ENCODE peak calls at places on chromosomes 16 and 17, in nine cellular contexts. Z is natural killer cell treated with Interleukin-12 subunit alpha and Interleukin-12 subunit beta and Interleukin-15 and Interleukin-18, amount 100 ng/mL, for 72 hours; B is activated CD4-positive, alpha-beta T cell treated with anti-CD3 and anti-CD28 coated beads for 36 hours; J is aorta; V is stimulated activated naive CD8-positive, alpha-beta T cell treated with anti-CD3 and anti-CD28 coated beads, Interleukin-15, Interleukin-2, amounts not matched to agents 100 U/mL and 50 U/mL, for 24 hours; W is left cardiac atrium; P is right cardiac atrium; E is activated CD4-positive, CD25-positive, alpha-beta regulatory T cell treated with anti-CD3 and anti-CD28 coated beads, Interleukin-2, amount 50 U/mL, for 24 hours; L is T-cell. H is an unnamed sample.

GRCh38 chr17:27354491-27355081 is 60.7 kb downstream of the WSB1 start:
- ATAC-seq in V (no peak), L (no peak), P (no peak), E (no peak), W (no peak), B (no peak), Z (no peak), J (no peak), H (no peak)

GRCh38 chr16:22633794-22634193 is 123.1 kb downstream of the NPIPB5 start:
- ATAC-seq in L (no peak), V (no peak), Z (no peak), E (no peak), J (no peak), W (no peak), P (no peak), B (no peak), H (no peak)

GRCh38 chr17:2400474-2400866 is 390 bp downstream of the MNT start:
- ATAC-seq in L (peak), B (peak), P (no peak), W (no peak), J (no peak), V (no peak), E (no peak), Z (peak), H (peak)

GRCh38 chr17:48626470-48627241 is 498 bp upstream of the HOXB9 start:
- ATAC-seq in L (peak), B (peak), Z (peak), E (peak), W (no peak), J (no peak), V (peak), P (no peak), H (peak)

GRCh38 chr16:88763502-88764053 is 21.4 kb downstream of the PIEZO1 start:
- ATAC-seq in L (no peak), P (no peak), Z (no peak), J (no peak), V (no peak), B (no peak), W (no peak), E (no peak), H (no peak)

GRCh38 chr17:57312242-57312641 is 55.9 kb downstream of the MSI2 start:
- ATAC-seq in V (no peak), W (no peak), B (no peak), L (no peak), J (no peak), E (no peak), P (no peak), Z (no peak), H (no peak)

GRCh38 chr17:67772679-67773078 is 52.6 kb upstream of the BPTF start:
- ATAC-seq in J (no peak), W (no peak), E (no peak), B (no peak), V (no peak), Z (no peak), L (no peak), P (no peak), H (no peak)

GRCh38 chr16:86101135-86101911 is 202.4 kb downstream of the IRF8 start:
- ATAC-seq in L (no peak), P (no peak), B (no peak), E (no peak), V (no peak), W (no peak), Z (no peak), J (no peak), H (no peak)

GRCh38 chr17:49576906-49577650 is 1.4 kb downstream of the NXPH3 start:
- ATAC-seq in P (peak), V (no peak), Z (no peak), L (no peak), E (no peak), J (peak), W (no peak), B (no peak), H (no peak)

GRCh38 chr16:87125206-87126155 is 191.7 kb downstream of the C16orf95 start:
- ATAC-seq in B (no peak), E (no peak), Z (no peak), L (no peak), W (peak), J (no peak), P (peak), V (no peak), H (no peak)

GRCh38 chr16:11619327-11619851 is 32.7 kb upstream of the LITAF start:
- ATAC-seq in W (peak), Z (peak), J (peak), P (no peak), V (peak), L (peak), E (peak), B (peak), H (peak)

GRCh38 chr17:73261952-73262675 is 434 bp upstream of the CPSF4L start:
- ATAC-seq in W (no peak), B (no peak), J (peak), Z (peak), E (no peak), P (peak), V (no peak), L (no peak), H (no peak)

GRCh38 chr16:80009971-80010659 is 409.6 kb upstream of the MAF start:
- ATAC-seq in Z (no peak), P (peak), E (no peak), V (no peak), B (no peak), J (no peak), W (no peak), L (no peak), H (no peak)

GRCh38 chr16:47866431-47866830 is 289.4 kb downstream of the ABCC12 start:
- ATAC-seq in W (no peak), L (no peak), J (no peak), E (no peak), B (no peak), V (no peak), Z (no peak), P (no peak), H (no peak)

GRCh38 chr16:82081271-82081670 is 46.2 kb downstream of the HSD17B2 start:
- ATAC-seq in P (no peak), L (no peak), B (no peak), V (no peak), W (no peak), J (no peak), E (no peak), Z (no peak), H (no peak)

GRCh38 chr16:50908468-50908867 is 166.6 kb downstream of the CYLD start:
- ATAC-seq in Z (no peak), P (no peak), L (no peak), W (no peak), E (no peak), J (no peak), B (no peak), V (no peak), H (no peak)

GRCh38 chr16:89001117-89002027 is 24.4 kb upstream of the CBFA2T3 start:
- ATAC-seq in V (no peak), B (no peak), J (no peak), E (no peak), P (no peak), L (no peak), W (no peak), Z (no peak), H (no peak)

GRCh38 chr16:88964636-88965035 is 12.4 kb downstream of the CBFA2T3 start:
- ATAC-seq in Z (no peak), P (no peak), E (no peak), W (no peak), B (no peak), J (no peak), L (no peak), V (no peak), H (no peak)

GRCh38 chr17:6969323-6969726 is 26.5 kb upstream of the ALOX12 start:
- ATAC-seq in V (peak), B (peak), W (no peak), P (no peak), L (no peak), E (peak), J (no peak), Z (no peak), H (peak)

GRCh38 chr16:46887524-46887854 is 3.3 kb downstream of the GPT2 start:
- ATAC-seq in V (no peak), P (no peak), W (no peak), E (no peak), J (no peak), Z (no peak), B (no peak), L (no peak), H (no peak)

GRCh38 chr17:55584055-55584685 is 72.9 kb upstream of the SMIM36 start:
- ATAC-seq in P (peak), J (no peak), V (no peak), W (peak), B (no peak), Z (no peak), L (no peak), E (no peak), H (peak)

GRCh38 chr16:53912155-53912554 is 208.2 kb downstream of the FTO start:
- ATAC-seq in L (peak), E (peak), V (peak), Z (peak), B (peak), J (no peak), P (no peak), W (peak), H (peak)

GRCh38 chr16:72482695-72483094 is 310.7 kb upstream of the PMFBP1 start:
- ATAC-seq in E (peak), W (no peak), L (no peak), V (no peak), J (no peak), B (no peak), Z (no peak), P (no peak), H (peak)

GRCh38 chr17:65742433-65743312 is 181.2 kb upstream of the AXIN2 start:
- ATAC-seq in Z (no peak), P (peak), E (no peak), V (no peak), W (no peak), B (peak), L (peak), J (no peak), H (no peak)

GRCh38 chr16:87918866-87919680 is 17.3 kb downstream of the CA5A start:
- ATAC-seq in V (no peak), P (no peak), W (peak), E (no peak), J (peak), L (no peak), B (no peak), Z (no peak), H (no peak)

GRCh38 chr17:57517216-57517518 is 227.9 kb downstream of the CCDC182 start:
- ATAC-seq in V (no peak), W (peak), B (no peak), P (peak), Z (no peak), E (no peak), J (no peak), L (no peak), H (no peak)